ENCODE peak calls at places on chromosomes 11 and 22, in five cellular contexts. One of them, this sample, is unnamed.

GRCh38 chr11:68838572-68838964 is 3.1 kb downstream of the CPT1A start:
- DNase-seq in mesenchymal stem cell: peak
- DNase-seq in H9: no peak
- DNase-seq in H1: no peak
- DNase-seq in neuronal stem cell: no peak
- DNase-seq in this sample: no peak

GRCh38 chr22:38211556-38211955 is 9.8 kb downstream of the MAFF start:
- DNase-seq in mesenchymal stem cell: peak
- DNase-seq in H9: no peak
- DNase-seq in H1: no peak
- DNase-seq in neuronal stem cell: no peak
- DNase-seq in this sample: peak

GRCh38 chr22:27154717-27155116 is 497.3 kb downstream of the MIAT start:
- DNase-seq in mesenchymal stem cell: no peak
- DNase-seq in H9: no peak
- DNase-seq in H1: no peak
- DNase-seq in neuronal stem cell: no peak
- DNase-seq in this sample: no peak

GRCh38 chr11:114179234-114179941 is 116.8 kb upstream of the NNMT start:
- DNase-seq in mesenchymal stem cell: peak
- DNase-seq in H9: no peak
- DNase-seq in H1: no peak
- DNase-seq in neuronal stem cell: no peak
- DNase-seq in this sample: no peak

GRCh38 chr11:125638315-125638714 is 13.4 kb downstream of the CHEK1 start:
- DNase-seq in mesenchymal stem cell: no peak
- DNase-seq in H9: no peak
- DNase-seq in H1: no peak
- DNase-seq in neuronal stem cell: no peak
- DNase-seq in this sample: no peak

GRCh38 chr22:49996532-49997220 is 15.9 kb downstream of the IL17REL start:
- DNase-seq in mesenchymal stem cell: no peak
- DNase-seq in H9: no peak
- DNase-seq in H1: no peak
- DNase-seq in neuronal stem cell: no peak
- DNase-seq in this sample: no peak

GRCh38 chr22:24803064-24803542 is 2.9 kb upstream of the SGSM1 start:
- DNase-seq in mesenchymal stem cell: peak
- DNase-seq in H9: peak
- DNase-seq in H1: peak
- DNase-seq in neuronal stem cell: peak
- DNase-seq in this sample: peak

GRCh38 chr11:57126766-57127400 is 54.9 kb upstream of the LRRC55 start:
- DNase-seq in mesenchymal stem cell: no peak
- DNase-seq in H9: no peak
- DNase-seq in H1: no peak
- DNase-seq in neuronal stem cell: no peak
- DNase-seq in this sample: peak

GRCh38 chr11:122209619-122210377 is 93.8 kb upstream of the BLID start:
- DNase-seq in mesenchymal stem cell: peak
- DNase-seq in H9: no peak
- DNase-seq in H1: no peak
- DNase-seq in neuronal stem cell: no peak
- DNase-seq in this sample: no peak

GRCh38 chr11:102882389-102883024 is 7.7 kb upstream of the MMP12 start:
- DNase-seq in mesenchymal stem cell: peak
- DNase-seq in H9: no peak
- DNase-seq in H1: no peak
- DNase-seq in neuronal stem cell: no peak
- DNase-seq in this sample: peak

GRCh38 chr22:43295173-43295572 is 48.0 kb downstream of the SCUBE1 start:
- DNase-seq in mesenchymal stem cell: no peak
- DNase-seq in H9: no peak
- DNase-seq in H1: no peak
- DNase-seq in neuronal stem cell: no peak
- DNase-seq in this sample: no peak

GRCh38 chr11:86161373-86162255 is 82.9 kb upstream of the EED start:
- DNase-seq in mesenchymal stem cell: no peak
- DNase-seq in H9: no peak
- DNase-seq in H1: no peak
- DNase-seq in neuronal stem cell: no peak
- DNase-seq in this sample: peak

GRCh38 chr11:18392434-18393321 is 1.7 kb upstream of the LDHA start:
- DNase-seq in mesenchymal stem cell: no peak
- DNase-seq in H9: no peak
- DNase-seq in H1: no peak
- DNase-seq in neuronal stem cell: no peak
- DNase-seq in this sample: no peak

GRCh38 chr11:76742912-76743311 is 40.2 kb upstream of the TSKU start:
- DNase-seq in mesenchymal stem cell: no peak
- DNase-seq in H9: no peak
- DNase-seq in H1: no peak
- DNase-seq in neuronal stem cell: no peak
- DNase-seq in this sample: no peak

GRCh38 chr22:18994780-18995711 is 59.0 kb upstream of the PRODH start:
- DNase-seq in mesenchymal stem cell: peak
- DNase-seq in H9: no peak
- DNase-seq in H1: peak
- DNase-seq in neuronal stem cell: peak
- DNase-seq in this sample: peak

GRCh38 chr22:45072322-45072903 is 62.6 kb upstream of the PHF21B start:
- DNase-seq in mesenchymal stem cell: peak
- DNase-seq in H9: peak
- DNase-seq in H1: peak
- DNase-seq in neuronal stem cell: no peak
- DNase-seq in this sample: peak

GRCh38 chr11:92993004-92993403 is 23.6 kb downstream of the MTNR1B start:
- DNase-seq in mesenchymal stem cell: no peak
- DNase-seq in H9: no peak
- DNase-seq in H1: no peak
- DNase-seq in neuronal stem cell: no peak
- DNase-seq in this sample: no peak

GRCh38 chr11:76025817-76026216 is 180.5 kb downstream of the WNT11 start:
- DNase-seq in mesenchymal stem cell: no peak
- DNase-seq in H9: no peak
- DNase-seq in H1: no peak
- DNase-seq in neuronal stem cell: no peak
- DNase-seq in this sample: no peak

GRCh38 chr22:42937164-42937854 is 77.6 kb downstream of the PACSIN2 start:
- DNase-seq in mesenchymal stem cell: peak
- DNase-seq in H9: peak
- DNase-seq in H1: no peak
- DNase-seq in neuronal stem cell: no peak
- DNase-seq in this sample: peak

GRCh38 chr11:27870985-27871485 is 170.8 kb upstream of the BDNF start:
- DNase-seq in mesenchymal stem cell: no peak
- DNase-seq in H9: no peak
- DNase-seq in H1: no peak
- DNase-seq in neuronal stem cell: no peak
- DNase-seq in this sample: no peak

GRCh38 chr11:57482782-57483569 is 22.6 kb downstream of the RTN4RL2 start:
- DNase-seq in mesenchymal stem cell: peak
- DNase-seq in H9: peak
- DNase-seq in H1: peak
- DNase-seq in neuronal stem cell: peak
- DNase-seq in this sample: peak

GRCh38 chr22:31508536-31508935 is 12.2 kb downstream of the SFI1 start:
- DNase-seq in mesenchymal stem cell: no peak
- DNase-seq in H9: no peak
- DNase-seq in H1: no peak
- DNase-seq in neuronal stem cell: no peak
- DNase-seq in this sample: no peak

GRCh38 chr11:85810521-85810870 is 445 bp downstream of the SYTL2 start:
- DNase-seq in mesenchymal stem cell: no peak
- DNase-seq in H9: peak
- DNase-seq in H1: peak
- DNase-seq in neuronal stem cell: no peak
- DNase-seq in this sample: no peak

GRCh38 chr11:47152953-47153950 is 23.4 kb downstream of the ARFGAP2 start:
- DNase-seq in mesenchymal stem cell: peak
- DNase-seq in H9: peak
- DNase-seq in H1: peak
- DNase-seq in neuronal stem cell: peak
- DNase-seq in this sample: peak

GRCh38 chr11:117915672-117916235 is 13.4 kb downstream of the TMPRSS13 start:
- DNase-seq in mesenchymal stem cell: no peak
- DNase-seq in H9: peak
- DNase-seq in H1: no peak
- DNase-seq in neuronal stem cell: no peak
- DNase-seq in this sample: no peak
- H2BK12ac ChIP-seq in mesenchymal stem cell: no peak
- H2BK12ac ChIP-seq in H9: no peak
- H2BK12ac ChIP-seq in H1: no peak
- H2BK12ac ChIP-seq in neuronal stem cell: no peak
- H2BK12ac ChIP-seq in this sample: no peak

GRCh38 chr11:119081682-119082081 is 3.0 kb upstream of the HMBS start:
- DNase-seq in mesenchymal stem cell: no peak
- DNase-seq in H9: no peak
- DNase-seq in H1: no peak
- DNase-seq in neuronal stem cell: no peak
- DNase-seq in this sample: no peak

GRCh38 chr11:119089319-119089718 is 4.6 kb downstream of the HMBS start:
- DNase-seq in mesenchymal stem cell: no peak
- DNase-seq in H9: no peak
- DNase-seq in H1: no peak
- DNase-seq in neuronal stem cell: no peak
- DNase-seq in this sample: no peak

GRCh38 chr11:119087747-119088241 is 3.1 kb downstream of the HMBS start:
- DNase-seq in mesenchymal stem cell: no peak
- DNase-seq in H9: no peak
- DNase-seq in H1: no peak
- DNase-seq in neuronal stem cell: no peak
- DNase-seq in this sample: no peak

GRCh38 chr11:119085523-119085878 is 820 bp downstream of the HMBS start:
- DNase-seq in mesenchymal stem cell: no peak
- DNase-seq in H9: no peak
- DNase-seq in H1: no peak
- DNase-seq in neuronal stem cell: no peak
- DNase-seq in this sample: no peak

DNA sequence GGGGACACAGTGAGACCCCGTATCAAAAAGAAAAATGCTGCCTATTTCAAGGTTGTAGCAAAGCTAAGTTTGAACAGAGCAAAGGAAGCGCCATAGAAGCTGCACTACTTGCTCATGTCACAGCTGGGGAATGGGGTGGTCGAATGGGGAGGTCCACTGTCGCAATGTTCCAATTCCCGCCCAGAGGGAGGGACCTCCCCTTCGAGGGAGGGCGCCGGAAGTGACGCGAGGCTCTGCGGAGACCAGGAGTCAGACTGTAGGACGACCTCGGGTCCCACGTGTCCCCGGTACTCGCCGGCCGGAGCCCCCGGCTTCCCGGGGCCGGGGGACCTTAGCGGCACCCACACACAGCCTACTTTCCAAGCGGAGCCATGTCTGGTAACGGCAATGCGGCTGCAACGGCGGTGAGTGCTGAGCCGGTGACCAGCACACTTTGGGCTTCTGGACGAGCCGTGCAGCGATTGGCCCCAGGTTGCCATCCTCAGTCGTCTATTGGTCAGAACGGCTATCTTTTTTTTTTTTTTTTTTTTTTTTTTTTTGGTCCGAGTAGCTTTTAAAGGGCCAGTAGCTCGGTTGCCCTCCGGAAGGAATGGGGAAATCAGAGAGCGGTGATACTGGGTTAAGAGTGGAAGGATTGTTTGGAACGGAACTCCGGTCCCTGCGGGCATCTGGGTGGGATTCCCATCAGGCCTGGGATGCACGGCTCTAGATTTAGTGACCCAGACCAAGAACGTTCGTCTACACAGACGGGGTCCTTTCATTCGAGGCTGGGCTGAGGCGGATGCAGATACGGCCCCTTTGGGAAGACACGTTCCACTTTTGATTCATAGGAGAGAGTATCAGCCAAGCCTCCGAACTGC is at the start of gene HMBS:
- DNase-seq in mesenchymal stem cell: peak
- DNase-seq in H9: peak
- DNase-seq in H1: peak
- DNase-seq in neuronal stem cell: peak
- DNase-seq in this sample: peak
- H3K4ac ChIP-seq in mesenchymal stem cell: peak
- H3K4ac ChIP-seq in H9: no peak
- H3K4ac ChIP-seq in H1: peak
- H3K4ac ChIP-seq in neuronal stem cell: no peak
- H3K4ac ChIP-seq in this sample: peak

GRCh38 chr22:48175721-48176120 is 1413.3 kb downstream of the TBC1D22A start:
- DNase-seq in mesenchymal stem cell: no peak
- DNase-seq in H9: no peak
- DNase-seq in H1: no peak
- DNase-seq in neuronal stem cell: no peak
- DNase-seq in this sample: no peak
- H2BK12ac ChIP-seq in mesenchymal stem cell: no peak
- H2BK12ac ChIP-seq in H9: no peak
- H2BK12ac ChIP-seq in H1: no peak
- H2BK12ac ChIP-seq in neuronal stem cell: no peak
- H2BK12ac ChIP-seq in this sample: no peak

GRCh38 chr11:33185756-33186155 is 24.5 kb upstream of the CSTF3 start:
- DNase-seq in mesenchymal stem cell: no peak
- DNase-seq in H9: no peak
- DNase-seq in H1: no peak
- DNase-seq in neuronal stem cell: no peak
- DNase-seq in this sample: no peak

GRCh38 chr11:33191456-33191855 is 30.2 kb upstream of the CSTF3 start:
- DNase-seq in mesenchymal stem cell: no peak
- DNase-seq in H9: no peak
- DNase-seq in H1: no peak
- DNase-seq in neuronal stem cell: no peak
- DNase-seq in this sample: peak

GRCh38 chr11:33182246-33182878 is 21.1 kb upstream of the CSTF3 start:
- DNase-seq in mesenchymal stem cell: no peak
- DNase-seq in H9: no peak
- DNase-seq in H1: no peak
- DNase-seq in neuronal stem cell: no peak
- DNase-seq in this sample: no peak

DNA sequence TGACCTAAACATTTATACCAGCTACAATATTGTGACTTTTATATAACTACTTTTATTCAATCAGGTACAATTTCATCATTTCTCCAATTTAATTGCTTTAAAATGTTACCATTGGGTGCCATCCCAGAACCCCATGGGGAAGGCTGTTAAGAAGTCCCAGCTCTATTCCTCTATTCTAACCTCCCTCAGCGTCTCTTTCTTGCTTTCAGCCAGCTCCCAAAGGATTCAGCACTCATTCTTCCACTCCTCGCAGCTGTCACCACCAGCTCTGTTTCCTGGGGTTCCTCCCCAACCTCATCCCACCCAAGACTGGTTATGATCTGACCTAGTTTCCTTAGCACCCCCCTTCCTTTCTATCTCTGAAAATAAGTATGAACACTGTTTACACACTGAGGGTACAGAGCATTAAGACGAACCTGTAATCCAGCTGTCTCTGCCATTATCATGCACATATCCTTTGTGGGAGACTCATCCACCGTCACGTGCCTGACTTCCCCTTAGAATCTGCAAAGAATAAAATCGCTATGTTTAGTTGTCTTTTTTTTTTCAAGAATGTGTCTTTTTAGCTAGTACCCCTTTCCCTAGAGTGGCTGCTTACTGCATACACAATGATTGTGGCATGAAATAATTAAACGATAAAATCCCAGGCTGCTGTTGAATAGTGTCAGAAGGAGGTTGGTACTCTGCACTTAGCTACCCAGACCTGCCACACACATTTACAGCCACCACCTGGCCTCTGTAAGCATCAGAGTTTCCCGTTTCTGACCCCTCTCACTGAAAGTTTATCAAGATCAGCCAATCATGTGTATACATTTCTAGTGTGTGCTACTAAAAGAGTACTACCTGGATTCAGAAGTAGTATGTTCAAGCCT is 26.8 kb upstream of the CSTF3 start:
- DNase-seq in mesenchymal stem cell: no peak
- DNase-seq in H9: no peak
- DNase-seq in H1: no peak
- DNase-seq in neuronal stem cell: no peak
- DNase-seq in this sample: no peak
- H3K4ac ChIP-seq in mesenchymal stem cell: no peak
- H3K4ac ChIP-seq in H9: no peak
- H3K4ac ChIP-seq in H1: no peak
- H3K4ac ChIP-seq in neuronal stem cell: no peak
- H3K4ac ChIP-seq in this sample: no peak

This sample was measured in trophoblast cell.